ENCODE peak calls at places on chromosomes 12 and 14, in ten cellular contexts. D, I, O, Y, G, M, R, U, L and P are unnamed samples.

GRCh38 chr12:101599311-101599710 is 4.5 kb downstream of the MYBPC1 start:
- DNase-seq in Y (no peak), L (no peak), G (no peak), D (no peak), R (no peak), M (no peak), U (no peak), O (no peak), I (no peak), P (no peak)

GRCh38 chr12:102513739-102514138 is 33.4 kb upstream of the IGF1 start:
- DNase-seq in Y (no peak), M (no peak), O (no peak), G (no peak), R (no peak), U (no peak), I (no peak), D (no peak), L (no peak), P (no peak)

GRCh38 chr12:102958073-102958829 is 777 bp downstream of the ASCL1 start:
- DNase-seq in I (no peak), L (peak), U (no peak), G (no peak), M (no peak), Y (no peak), R (peak), O (no peak), D (no peak), P (no peak)

GRCh38 chr12:89632778-89633177 is 75.9 kb downstream of the ATP2B1 start:
- DNase-seq in Y (no peak), R (no peak), M (no peak), G (no peak), I (no peak), U (no peak), L (no peak), D (no peak), O (no peak), P (no peak)

GRCh38 chr12:1324900-1325299 is 269.5 kb downstream of the FBXL14 start:
- DNase-seq in D (no peak), Y (no peak), M (no peak), R (no peak), O (no peak), U (no peak), L (no peak), G (no peak), I (no peak), P (no peak)

GRCh38 chr12:77299001-77299400 is 233.6 kb upstream of the E2F7 start:
- DNase-seq in Y (no peak), L (peak), M (no peak), O (no peak), D (no peak), I (no peak), G (no peak), R (no peak), U (no peak), P (no peak)

GRCh38 chr14:57461777-57462320 is 31.8 kb downstream of the CCDC198 start:
- DNase-seq in M (no peak), Y (no peak), G (no peak), D (no peak), O (no peak), L (no peak), R (no peak), I (no peak), U (no peak), P (no peak)

GRCh38 chr12:25423355-25423754 is 129.7 kb downstream of the LMNTD1 start:
- DNase-seq in L (no peak), R (no peak), I (no peak), Y (no peak), O (no peak), U (no peak), G (no peak), M (no peak), D (no peak), P (no peak)

GRCh38 chr12:78177298-78177697 is 346.6 kb downstream of the NAV3 start:
- DNase-seq in R (no peak), I (no peak), L (no peak), M (no peak), G (no peak), O (no peak), Y (no peak), U (no peak), D (no peak), P (no peak)

GRCh38 chr12:48996794-48997718 is 2.1 kb downstream of the DDN start:
- DNase-seq in M (peak), L (peak), Y (no peak), O (no peak), G (peak), D (peak), R (no peak), I (peak), U (peak), P (peak)

GRCh38 chr12:90360300-90360699 is 594.7 kb downstream of the CCER1 start:
- DNase-seq in D (no peak), L (no peak), Y (no peak), O (no peak), G (no peak), I (no peak), R (no peak), U (no peak), M (no peak), P (no peak)

GRCh38 chr14:102192840-102193502 is 53.3 kb downstream of the WDR20 start:
- DNase-seq in U (no peak), M (no peak), D (no peak), G (no peak), R (no peak), Y (no peak), I (no peak), L (no peak), O (no peak), P (no peak)

GRCh38 chr12:709631-710030 is 42.7 kb upstream of the WNK1 start:
- DNase-seq in L (no peak), D (no peak), G (no peak), Y (no peak), R (no peak), I (no peak), O (no peak), M (no peak), U (no peak), P (no peak)